ENCODE peak calls at places on chromosomes 4 and X, in seven cellular contexts. F is activated CD8-positive, alpha-beta T cell treated with anti-CD3 and anti-CD28 coated beads for 36 hours; P is GM18507; U is Right ventricle myocardium superior; A is kidney; J is ACHN; Z is T-helper 2 cell. G is an unnamed sample.

GRCh38 chr4:181030961-181031360 is 1212.2 kb upstream of the TENM3 start:
- DNase-seq in P (no peak), Z (no peak), J (no peak), A (no peak), U (no peak), F (no peak), G (no peak)

GRCh38 chr4:64330143-64330542 is 79.1 kb downstream of the TECRL start:
- DNase-seq in F (no peak), A (no peak), U (no peak), J (peak; percentile 9), P (no peak), Z (no peak), G (no peak)

GRCh38 chr4:160318567-160319220 is 1215.8 kb downstream of the RAPGEF2 start:
- DNase-seq in F (no peak), J (no peak), A (no peak), P (no peak), Z (no peak), U (no peak), G (no peak)

GRCh38 chrX:101022020-101022419 is 29.9 kb downstream of the TRMT2B start:
- DNase-seq in U (no peak), J (no peak), A (no peak), Z (no peak), F (no peak), P (no peak), G (no peak)

GRCh38 chr4:132227349-132228165 is 921.5 kb upstream of the PCDH10 start:
- DNase-seq in U (no peak), A (no peak), F (peak; percentile 17), P (no peak), J (peak; percentile 33), Z (no peak), G (no peak)

GRCh38 chrX:34063616-34064015 is 68.5 kb downstream of the FAM47A start:
- DNase-seq in J (no peak), P (no peak), F (no peak), U (no peak), A (no peak), Z (no peak), G (no peak)

GRCh38 chrX:40996886-40997530 is 88.2 kb upstream of the USP9X start:
- DNase-seq in J (peak; percentile 37), U (no peak), F (no peak), P (no peak), Z (peak; percentile 16), A (no peak), G (peak; percentile 54)

GRCh38 chrX:14729058-14729457 is 143.8 kb downstream of the FANCB start:
- DNase-seq in A (no peak), Z (no peak), U (no peak), P (no peak), J (no peak), F (no peak), G (no peak)

GRCh38 chr4:114603455-114603854 is 4.8 kb downstream of the UGT8 start:
- DNase-seq in F (no peak), Z (no peak), P (no peak), A (no peak), J (no peak), U (no peak), G (no peak)

GRCh38 chrX:123920065-123920785 is 41.3 kb upstream of the STAG2 start:
- DNase-seq in U (no peak), Z (no peak), P (no peak), A (no peak), F (no peak), J (peak; percentile 28), G (no peak)

GRCh38 chrX:105527759-105528158 is 294.6 kb upstream of the NRK start:
- DNase-seq in U (no peak), J (no peak), A (no peak), P (no peak), F (no peak), Z (no peak), G (no peak)

GRCh38 chrX:39897741-39898097 is 200.0 kb downstream of the BCOR start:
- DNase-seq in F (no peak), U (no peak), J (no peak), P (no peak), A (no peak), Z (no peak), G (no peak)

GRCh38 chr4:174037049-174037448 is 246.4 kb downstream of the FBXO8 start:
- DNase-seq in A (peak; percentile 25), U (no peak), J (no peak), Z (no peak), F (no peak), P (no peak), G (no peak)

GRCh38 chr4:124590480-124590879 is 122.1 kb downstream of the ANKRD50 start:
- DNase-seq in A (no peak), P (no peak), Z (no peak), F (no peak), U (no peak), J (no peak), G (no peak)

GRCh38 chr4:113686950-113687718 is 74.4 kb downstream of the CAMK2D start:
- DNase-seq in A (no peak), F (peak; percentile 57), J (no peak), P (no peak), Z (peak; percentile 67), U (no peak), G (no peak)

GRCh38 chr4:117957570-117957969 is 76.7 kb upstream of the NDST3 start:
- DNase-seq in J (no peak), U (no peak), A (no peak), F (no peak), Z (no peak), P (no peak), G (no peak)

GRCh38 chrX:85375333-85375738 is 4.1 kb downstream of the POF1B start:
- DNase-seq in P (no peak), F (no peak), J (no peak), Z (no peak), U (no peak), A (no peak), G (no peak)

GRCh38 chr4:23035521-23036056 is 342.9 kb downstream of the GBA3 start:
- DNase-seq in J (no peak), P (no peak), Z (no peak), U (no peak), F (no peak), A (no peak), G (no peak)

GRCh38 chrX:123185714-123186113 is 1.6 kb downstream of the GRIA3 start:
- DNase-seq in A (no peak), F (no peak), U (no peak), Z (no peak), J (no peak), P (no peak), G (no peak)

GRCh38 chrX:65643046-65643785 is 24.2 kb upstream of the MSN start:
- DNase-seq in Z (no peak), J (peak; percentile 6), P (no peak), F (no peak), A (no peak), U (no peak), G (no peak)

GRCh38 chr4:338759-339097 is 1.1 kb downstream of the ZNF141 start:
- DNase-seq in Z (peak; percentile 17), F (no peak), P (no peak), J (no peak), A (no peak), U (no peak), G (no peak)

GRCh38 chrX:39016551-39016950 is 215.3 kb downstream of the MID1IP1 start:
- DNase-seq in J (no peak), U (no peak), A (no peak), P (no peak), F (no peak), Z (no peak), G (no peak)

GRCh38 chr4:173509031-173510001 is 20.7 kb downstream of the HAND2 start:
- DNase-seq in F (no peak), U (peak; percentile 80), Z (no peak), P (no peak), A (no peak), J (no peak), G (no peak)

GRCh38 chr4:76545161-76545884 is 110.3 kb downstream of the SHROOM3 start:
- DNase-seq in P (no peak), A (no peak), Z (peak; percentile 36), U (no peak), J (no peak), F (peak; percentile 4), G (peak; percentile 61)

GRCh38 chr4:114193625-114194399 is 214.4 kb upstream of the ARSJ start:
- DNase-seq in Z (no peak), A (no peak), J (no peak), P (no peak), F (no peak), U (no peak), G (no peak)

GRCh38 chr4:1244978-1245471 is 3.9 kb downstream of the CTBP1 start:
- DNase-seq in P (no peak), J (no peak), A (no peak), U (no peak), F (no peak), Z (no peak), G (no peak)

GRCh38 chr4:152352645-152353116 is 183.2 kb downstream of the FBXW7 start:
- DNase-seq in P (no peak), J (peak; percentile 92), A (peak; percentile 52), F (peak; percentile 46), U (peak; percentile 42), Z (peak; percentile 16), G (peak; percentile 88)

GRCh38 chrX:69156638-69157037 is 8.6 kb downstream of the PJA1 start:
- DNase-seq in A (no peak), U (no peak), P (no peak), J (no peak), Z (no peak), F (no peak), G (no peak)

GRCh38 chr4:16752150-16752549 is 146.3 kb downstream of the LDB2 start:
- DNase-seq in Z (no peak), J (no peak), P (no peak), F (no peak), A (no peak), U (no peak), G (no peak)

GRCh38 chrX:148871422-148872152 is 371.2 kb downstream of the AFF2 start:
- DNase-seq in P (no peak), Z (peak; percentile 28), F (no peak), A (no peak), J (no peak), U (no peak), G (no peak)

GRCh38 chr4:148434075-148434773 is 8.0 kb downstream of the NR3C2 start:
- DNase-seq in P (no peak), A (no peak), Z (peak; percentile 45), U (no peak), J (no peak), F (no peak), G (no peak)

GRCh38 chrX:102154900-102155805 is 624 bp downstream of the BEX5 start:
- DNase-seq in P (no peak), Z (peak; percentile 46), U (no peak), A (peak; percentile 51), J (no peak), F (peak; percentile 45), G (no peak)

GRCh38 chrX:126064901-126065541 is 101.1 kb downstream of the DCAF12L2 start:
- DNase-seq in U (no peak), Z (no peak), F (no peak), P (no peak), J (no peak), A (peak; percentile 55), G (no peak)

G was measured in GDM1.